ENCODE peak calls at places on chromosomes 5 and 9, in four cellular contexts. W is breast epithelium, H is progenitor cell of endocrine pancreas, S is heart right ventricle. U is an unnamed sample.

GRCh38 chr5:14502291-14502690 is 79.3 kb upstream of the OTULINL start:
- DNase-seq in W (no peak), H (no peak), S (no peak), U (no peak)

GRCh38 chr9:114080773-114081440 is 2.8 kb upstream of the AMBP start:
- DNase-seq in W (no peak), H (peak; percentile 39), S (no peak), U (no peak)

GRCh38 chr5:180259260-180259611 is 32.6 kb downstream of the MAPK9 start:
- DNase-seq in W (no peak), H (no peak), S (no peak), U (no peak)

GRCh38 chr5:59138509-59138908 is 555.6 kb downstream of the RAB3C start:
- DNase-seq in W (no peak), H (no peak), S (no peak), U (no peak)

GRCh38 chr5:124040799-124041198 is 528.8 kb downstream of the CSNK1G3 start:
- DNase-seq in W (no peak), H (no peak), S (peak; percentile 33), U (no peak)

GRCh38 chr5:100535060-100536005 is at the start of gene FAM174A:
- DNase-seq in W (peak; percentile 93), H (peak; percentile 88), S (peak; percentile 97), U (peak; percentile 87)

GRCh38 chr5:133287500-133287899 is 235.7 kb downstream of the HSPA4 start:
- DNase-seq in W (no peak), H (peak; percentile 34), S (no peak), U (no peak)

GRCh38 chr5:134491841-134492442 is 33.5 kb upstream of the JADE2 start:
- DNase-seq in W (no peak), H (no peak), S (no peak), U (no peak)

GRCh38 chr9:121699271-121700164 is 48.1 kb downstream of the DAB2IP start:
- DNase-seq in W (no peak), H (peak; percentile 30), S (peak; percentile 74), U (peak; percentile 48)

GRCh38 chr5:90184764-90185163 is 224.8 kb downstream of the CETN3 start:
- DNase-seq in W (no peak), H (no peak), S (no peak), U (no peak)

GRCh38 chr5:158135682-158136176 is 276.8 kb upstream of the CLINT1 start:
- DNase-seq in W (no peak), H (peak; percentile 35), S (no peak), U (no peak)

GRCh38 chr5:150125334-150125733 is 30.3 kb downstream of the PDGFRB start:
- DNase-seq in W (no peak), H (no peak), S (no peak), U (no peak)

GRCh38 chr9:114004221-114004716 is 73.8 kb downstream of the AMBP start:
- DNase-seq in W (peak; percentile 45), H (no peak), S (peak; percentile 89), U (no peak)

GRCh38 chr5:13865317-13865716 is 79.2 kb downstream of the DNAH5 start:
- DNase-seq in W (no peak), H (no peak), S (no peak), U (no peak)

GRCh38 chr5:102561894-102562760 is 63.3 kb upstream of the SLCO6A1 start:
- DNase-seq in W (no peak), H (no peak), S (peak; percentile 5), U (no peak)

GRCh38 chr5:96187309-96188027 is 225.8 kb upstream of the ELL2 start:
- DNase-seq in W (no peak), H (no peak), S (no peak), U (no peak)

GRCh38 chr5:42015681-42016080 is 90.6 kb downstream of the FBXO4 start:
- DNase-seq in W (no peak), H (no peak), S (no peak), U (no peak)
- TF ChIP-seq CTCF in W (no peak), H (no peak), S (no peak), U (no peak)

GRCh38 chr5:164185000-164185399 is 679.6 kb downstream of the MAT2B start:
- DNase-seq in W (no peak), H (no peak), S (no peak), U (no peak)
- TF ChIP-seq CTCF in W (no peak), H (no peak), S (no peak), U (no peak)

DNA sequence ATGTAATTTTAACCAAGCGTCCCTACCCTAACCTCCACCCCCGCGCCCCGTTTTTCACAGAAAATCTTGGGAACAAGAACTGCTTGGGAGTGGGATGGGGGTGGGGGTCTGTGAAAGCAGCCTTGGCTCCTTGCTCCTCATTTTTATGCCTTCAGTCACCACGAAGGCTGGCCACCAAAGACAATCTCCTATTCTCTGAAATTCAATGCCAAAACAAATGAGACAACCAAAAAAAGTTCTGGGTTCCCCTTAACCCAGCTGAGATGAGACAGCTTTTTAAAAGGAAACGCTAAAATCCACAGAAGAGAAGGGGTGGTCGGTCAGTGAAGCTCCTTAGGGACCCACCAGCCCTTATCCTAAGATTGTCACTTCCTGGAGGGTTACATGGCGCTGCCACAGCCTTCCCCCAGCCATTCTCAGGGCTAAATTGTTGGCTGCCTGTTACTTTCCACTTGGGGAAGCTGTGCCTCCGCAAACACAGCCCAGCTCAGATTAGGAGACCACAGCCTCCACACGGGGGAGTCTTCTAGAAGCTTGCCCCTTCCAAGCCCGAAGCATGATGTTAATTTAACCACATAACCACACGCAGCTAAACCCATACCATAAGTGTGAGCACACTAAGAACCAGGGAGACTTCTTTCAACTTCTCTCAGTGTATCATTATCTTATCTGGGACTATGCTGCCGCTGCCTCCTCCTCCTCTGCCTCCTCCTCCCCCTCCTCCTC is 136.3 kb downstream of the FOXD1 start:
- DNase-seq in W (no peak), H (no peak), S (no peak), U (no peak)
- TF ChIP-seq CTCF in W (no peak), H (no peak), S (no peak), U (no peak)

GRCh38 chr9:133468777-133469455 is 9.1 kb downstream of the CACFD1 start:
- DNase-seq in W (no peak), H (no peak), S (no peak), U (no peak)

GRCh38 chr9:133471551-133472276 is 7.2 kb downstream of the SLC2A6 start:
- DNase-seq in W (no peak), H (no peak), S (no peak), U (no peak)

GRCh38 chr9:133470988-133471387 is 7.9 kb downstream of the SLC2A6 start:
- DNase-seq in W (no peak), H (no peak), S (no peak), U (no peak)

GRCh38 chr9:133472277-133472645 is 6.6 kb downstream of the SLC2A6 start:
- DNase-seq in W (no peak), H (no peak), S (no peak), U (no peak)

GRCh38 chr9:133470427-133470924 is 8.4 kb downstream of the SLC2A6 start:
- DNase-seq in W (no peak), H (no peak), S (no peak), U (no peak)
- TF ChIP-seq CTCF in W (no peak), H (no peak), S (no peak), U (no peak)

GRCh38 chr5:154236459-154237375 is 46.2 kb downstream of the GALNT10 start:
- DNase-seq in W (no peak), H (no peak), S (no peak), U (no peak)
- TF ChIP-seq CTCF in W (no peak), H (no peak), S (no peak), U (no peak)

GRCh38 chr5:97425511-97425910 is 242.5 kb upstream of the RIOK2 start:
- DNase-seq in W (no peak), H (no peak), S (no peak), U (no peak)
- TF ChIP-seq CTCF in W (no peak), H (peak; percentile 19), S (peak; percentile 10), U (no peak)

DNA sequence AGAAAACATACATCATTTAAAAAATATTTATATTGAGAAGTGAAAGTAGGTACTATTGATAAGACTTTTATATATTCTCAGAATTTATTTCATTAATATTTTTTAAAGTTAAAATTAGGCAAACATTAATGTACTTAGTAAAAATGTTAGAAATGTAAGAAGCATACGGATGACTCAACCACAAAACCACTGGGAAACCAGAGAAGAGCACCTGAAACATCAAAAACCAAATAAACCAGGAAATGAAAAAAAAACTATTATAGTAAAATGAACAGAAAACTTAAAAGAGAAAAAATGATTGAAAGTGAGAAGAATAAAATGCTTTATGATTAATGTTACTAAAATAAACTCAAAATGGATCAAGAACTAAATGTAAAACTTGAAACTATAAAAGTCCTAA is 233.2 kb upstream of the DAB2 start:
- DNase-seq in W (no peak), H (no peak), S (no peak), U (no peak)
- TF ChIP-seq CTCF in W (no peak), H (no peak), S (no peak), U (no peak)

GRCh38 chr5:76403713-76403962 is 553 bp downstream of the IQGAP2 start:
- DNase-seq in W (no peak), H (no peak), S (no peak), U (no peak)
- TF ChIP-seq CTCF in W (no peak), H (no peak), S (no peak), U (no peak)

U was measured in activated B cell treated with CpG ODN at 0.5 μM for 24 hours.